ENCODE peak calls at places on chromosomes 13 and 19, in four cellular contexts. One of them, this sample, is unnamed.

GRCh38 chr13:64090311-64090710 is 2674.7 kb upstream of the PCDH20 start:
- DNase-seq in GM12878: no peak
- DNase-seq in K562: no peak
- DNase-seq in HepG2: no peak
- DNase-seq in this sample: no peak

GRCh38 chr19:13149628-13150186 is 468 bp downstream of the STX10 start:
- DNase-seq in GM12878: no peak
- DNase-seq in K562: no peak
- DNase-seq in HepG2: peak
- DNase-seq in this sample: peak

GRCh38 chr13:91955546-91956355 is 557.3 kb downstream of the GPC5 start:
- DNase-seq in GM12878: no peak
- DNase-seq in K562: no peak
- DNase-seq in HepG2: no peak
- DNase-seq in this sample: no peak

GRCh38 chr19:11116507-11116906 is 27.2 kb downstream of the LDLR start:
- DNase-seq in GM12878: no peak
- DNase-seq in K562: no peak
- DNase-seq in HepG2: no peak
- DNase-seq in this sample: no peak

GRCh38 chr19:2721570-2722540 is 683 bp upstream of the DIRAS1 start:
- DNase-seq in GM12878: no peak
- DNase-seq in K562: no peak
- DNase-seq in HepG2: no peak
- DNase-seq in this sample: no peak

GRCh38 chr13:40812724-40813445 is 23.5 kb downstream of the SLC25A15 start:
- DNase-seq in GM12878: no peak
- DNase-seq in K562: peak
- DNase-seq in HepG2: no peak
- DNase-seq in this sample: no peak

GRCh38 chr19:37999309-38000213 is 92.6 kb downstream of the SIPA1L3 start:
- DNase-seq in GM12878: no peak
- DNase-seq in K562: no peak
- DNase-seq in HepG2: no peak
- DNase-seq in this sample: peak

GRCh38 chr19:1474011-1474764 is 4.8 kb downstream of the C19orf25 start:
- DNase-seq in GM12878: no peak
- DNase-seq in K562: no peak
- DNase-seq in HepG2: no peak
- DNase-seq in this sample: no peak

GRCh38 chr19:50384685-50385535 is 763 bp downstream of the POLD1 start:
- DNase-seq in GM12878: no peak
- DNase-seq in K562: peak
- DNase-seq in HepG2: no peak
- DNase-seq in this sample: no peak

GRCh38 chr13:50686547-50686946 is 156.9 kb downstream of the DLEU7 start:
- DNase-seq in GM12878: no peak
- DNase-seq in K562: no peak
- DNase-seq in HepG2: no peak
- DNase-seq in this sample: no peak

GRCh38 chr19:8609210-8610040 is 1.1 kb downstream of the ADAMTS10 start:
- DNase-seq in GM12878: no peak
- DNase-seq in K562: peak
- DNase-seq in HepG2: peak
- DNase-seq in this sample: peak

GRCh38 chr19:52898101-52898500 is 666 bp upstream of the ZNF320 start:
- DNase-seq in GM12878: no peak
- DNase-seq in K562: no peak
- DNase-seq in HepG2: no peak
- DNase-seq in this sample: no peak

GRCh38 chr13:42190529-42190928 is 81.4 kb upstream of the AKAP11 start:
- DNase-seq in GM12878: no peak
- DNase-seq in K562: no peak
- DNase-seq in HepG2: no peak
- DNase-seq in this sample: no peak
- TF ChIP-seq MYC in GM12878: no peak
- TF ChIP-seq MYC in K562: no peak
- TF ChIP-seq MYC in HepG2: no peak
- TF ChIP-seq MYC in this sample: no peak

DNA sequence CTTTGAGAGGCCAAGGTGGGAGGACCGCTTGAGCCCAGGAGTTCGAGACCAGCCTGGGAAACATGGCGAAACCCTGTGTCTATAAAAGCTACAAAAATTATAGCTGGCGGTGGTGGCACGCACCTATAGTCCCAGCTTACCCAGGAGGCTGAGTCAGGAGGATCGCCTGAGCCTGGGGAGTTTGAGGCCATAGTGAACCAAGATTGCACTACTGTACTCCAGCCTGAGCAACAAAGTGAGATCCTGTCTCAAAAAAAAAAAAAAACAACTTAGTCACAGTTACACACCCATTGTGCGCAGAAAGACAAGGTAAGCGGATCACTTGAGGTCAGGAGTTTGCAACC is 728 bp upstream of the DENND1C start:
- DNase-seq in GM12878: no peak
- DNase-seq in K562: no peak
- DNase-seq in HepG2: no peak
- DNase-seq in this sample: no peak
- H2AFZ ChIP-seq in GM12878: peak
- H2AFZ ChIP-seq in K562: peak
- H2AFZ ChIP-seq in HepG2: no peak
- H2AFZ ChIP-seq in this sample: no peak

DNA sequence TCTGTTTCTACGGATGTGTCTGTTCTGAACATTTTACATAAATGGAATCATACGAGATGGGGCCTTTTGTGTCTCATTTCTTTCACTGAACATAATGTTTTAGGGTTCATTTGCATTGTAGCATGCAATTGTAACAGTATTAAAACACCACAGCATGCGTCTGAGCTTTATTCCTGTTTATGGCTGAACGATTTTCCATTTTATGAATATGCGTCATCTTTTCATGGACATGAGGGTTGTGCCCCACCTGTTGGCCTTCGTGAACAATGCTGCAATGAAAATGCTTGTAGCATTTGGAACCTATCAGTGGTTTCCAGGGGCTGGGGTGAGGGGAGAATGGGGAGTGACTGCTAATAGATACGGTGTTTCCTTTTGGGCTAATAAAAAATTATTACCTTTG is 5.1 kb downstream of the OR10H1 start:
- DNase-seq in GM12878: no peak
- DNase-seq in K562: peak
- DNase-seq in HepG2: peak
- DNase-seq in this sample: no peak
- TF ChIP-seq MYC in GM12878: no peak
- TF ChIP-seq MYC in K562: no peak
- TF ChIP-seq MYC in HepG2: no peak
- TF ChIP-seq MYC in this sample: no peak

GRCh38 chr13:110215606-110216005 is 91.4 kb downstream of the COL4A1 start:
- DNase-seq in GM12878: no peak
- DNase-seq in K562: no peak
- DNase-seq in HepG2: no peak
- DNase-seq in this sample: no peak
- H2AFZ ChIP-seq in GM12878: no peak
- H2AFZ ChIP-seq in K562: no peak
- H2AFZ ChIP-seq in HepG2: no peak
- H2AFZ ChIP-seq in this sample: no peak

GRCh38 chr19:43532571-43532961 is 422 bp upstream of the ZNF575 start:
- DNase-seq in GM12878: no peak
- DNase-seq in K562: no peak
- DNase-seq in HepG2: no peak
- DNase-seq in this sample: no peak

GRCh38 chr19:43533546-43534304 is 737 bp downstream of the ZNF575 start:
- DNase-seq in GM12878: no peak
- DNase-seq in K562: peak
- DNase-seq in HepG2: peak
- DNase-seq in this sample: peak

GRCh38 chr19:43532962-43533545 is at the start of gene ZNF575:
- DNase-seq in GM12878: peak
- DNase-seq in K562: peak
- DNase-seq in HepG2: peak
- DNase-seq in this sample: peak

GRCh38 chr19:43534305-43534612 is 1.3 kb downstream of the ZNF575 start:
- DNase-seq in GM12878: no peak
- DNase-seq in K562: no peak
- DNase-seq in HepG2: no peak
- DNase-seq in this sample: no peak

GRCh38 chr19:43534811-43535761 is 2.1 kb downstream of the ZNF575 start:
- DNase-seq in GM12878: no peak
- DNase-seq in K562: peak
- DNase-seq in HepG2: peak
- DNase-seq in this sample: peak
- TF ChIP-seq MYC in GM12878: no peak
- TF ChIP-seq MYC in K562: no peak
- TF ChIP-seq MYC in HepG2: no peak
- TF ChIP-seq MYC in this sample: no peak

GRCh38 chr13:72637561-72637960 is 89.9 kb downstream of the MZT1 start:
- DNase-seq in GM12878: no peak
- DNase-seq in K562: no peak
- DNase-seq in HepG2: no peak
- DNase-seq in this sample: no peak
- H2AFZ ChIP-seq in GM12878: no peak
- H2AFZ ChIP-seq in K562: no peak
- H2AFZ ChIP-seq in HepG2: no peak
- H2AFZ ChIP-seq in this sample: no peak

GRCh38 chr13:76641056-76641455 is 245.1 kb downstream of the KCTD12 start:
- DNase-seq in GM12878: no peak
- DNase-seq in K562: no peak
- DNase-seq in HepG2: no peak
- DNase-seq in this sample: no peak
- TF ChIP-seq MYC in GM12878: no peak
- TF ChIP-seq MYC in K562: no peak
- TF ChIP-seq MYC in HepG2: no peak
- TF ChIP-seq MYC in this sample: no peak

This sample was measured in endothelial cell of umbilical vein.